ENCODE peak calls at places on chromosomes 1 and 21, in seven cellular contexts. L, R, C, B, D, I and E are unnamed samples.

GRCh38 chr1:3584915-3585314 is 26.4 kb downstream of the MEGF6 start:
- ATAC-seq in L (no peak), R (no peak), C (no peak), B (no peak), D (no peak), I (peak; percentile 73), E (no peak)

GRCh38 chr1:89089962-89090361 is 25.0 kb upstream of the GBP1 start:
- ATAC-seq in L (no peak), R (no peak), C (no peak), B (no peak), D (peak; percentile 40), I (peak; percentile 42), E (no peak)

GRCh38 chr1:84632975-84633427 is 57.3 kb downstream of the SSX2IP start:
- ATAC-seq in L (no peak), R (no peak), C (peak; percentile 80), B (no peak), D (peak; percentile 95), I (peak; percentile 78), E (peak; percentile 56)

GRCh38 chr1:246398126-246398813 is 108.8 kb downstream of the SMYD3 start:
- ATAC-seq in L (no peak), R (no peak), C (no peak), B (no peak), D (no peak), I (no peak), E (no peak)

GRCh38 chr1:22089787-22090186 is 37.3 kb downstream of the CDC42 start:
- ATAC-seq in L (no peak), R (peak; percentile 13), C (peak; percentile 28), B (peak; percentile 47), D (no peak), I (no peak), E (no peak)

GRCh38 chr1:176225911-176226310 is 18.8 kb upstream of the COP1 start:
- ATAC-seq in L (no peak), R (no peak), C (no peak), B (no peak), D (no peak), I (no peak), E (no peak)

GRCh38 chr1:233075045-233075444 is 124.6 kb downstream of the NTPCR start:
- ATAC-seq in L (no peak), R (no peak), C (no peak), B (no peak), D (peak; percentile 72), I (no peak), E (peak; percentile 71)

GRCh38 chr1:203299180-203299579 is 6.1 kb upstream of the BTG2 start:
- ATAC-seq in L (no peak), R (peak; percentile 62), C (no peak), B (no peak), D (no peak), I (no peak), E (peak; percentile 5)

GRCh38 chr21:43021756-43022600 is 47.6 kb downstream of the PKNOX1 start:
- ATAC-seq in L (no peak), R (no peak), C (no peak), B (no peak), D (no peak), I (no peak), E (no peak)

GRCh38 chr1:23383547-23384311 is 14.1 kb upstream of the ZNF436 start:
- ATAC-seq in L (no peak), R (no peak), C (peak; percentile 28), B (no peak), D (peak; percentile 27), I (no peak), E (peak; percentile 35)

GRCh38 chr1:36609241-36610027 is 126.7 kb upstream of the CSF3R start:
- ATAC-seq in L (no peak), R (no peak), C (no peak), B (peak; percentile 54), D (peak; percentile 87), I (peak; percentile 74), E (peak; percentile 74)

GRCh38 chr1:41890841-41891311 is 27.8 kb downstream of the HIVEP3 start:
- ATAC-seq in L (no peak), R (no peak), C (peak; percentile 72), B (peak; percentile 77), D (peak; percentile 89), I (no peak), E (peak; percentile 55)

GRCh38 chr21:34933609-34934345 is 115.3 kb downstream of the RUNX1 start:
- ATAC-seq in L (peak; percentile 88), R (peak; percentile 83), C (no peak), B (peak; percentile 71), D (no peak), I (peak; percentile 84), E (no peak)

GRCh38 chr1:221940631-221941030 is 198.7 kb upstream of the DUSP10 start:
- ATAC-seq in L (no peak), R (no peak), C (no peak), B (no peak), D (no peak), I (no peak), E (no peak)

GRCh38 chr1:212247179-212247721 is 38.0 kb upstream of the PPP2R5A start:
- ATAC-seq in L (no peak), R (no peak), C (peak; percentile 49), B (peak; percentile 36), D (peak; percentile 56), I (no peak), E (no peak)

GRCh38 chr21:45543710-45544448 is 1.6 kb upstream of the SLC19A1 start:
- ATAC-seq in L (no peak), R (no peak), C (no peak), B (no peak), D (no peak), I (no peak), E (no peak)

GRCh38 chr1:206693592-206693991 is 8.9 kb downstream of the MAPKAPK2 start:
- ATAC-seq in L (no peak), R (no peak), C (peak; percentile 62), B (peak; percentile 2), D (peak; percentile 12), I (no peak), E (no peak)

GRCh38 chr1:218394416-218394815 is 49.3 kb downstream of the TGFB2 start:
- ATAC-seq in L (no peak), R (no peak), C (peak; percentile 75), B (no peak), D (no peak), I (no peak), E (no peak)

GRCh38 chr1:99004270-99005141 is at the start of gene PLPPR5:
- ATAC-seq in L (peak; percentile 23), R (peak; percentile 25), C (peak; percentile 18), B (peak; percentile 67), D (peak; percentile 81), I (peak; percentile 69), E (peak; percentile 31)

GRCh38 chr1:237411621-237412020 is 369.6 kb downstream of the RYR2 start:
- ATAC-seq in L (peak; percentile 85), R (peak; percentile 71), C (peak; percentile 7), B (no peak), D (no peak), I (peak; percentile 97), E (no peak)

GRCh38 chr21:28496517-28496916 is 496.2 kb downstream of the LTN1 start:
- ATAC-seq in L (no peak), R (no peak), C (no peak), B (no peak), D (no peak), I (no peak), E (no peak)

GRCh38 chr1:111402083-111402482 is 25.5 kb downstream of the OVGP1 start:
- ATAC-seq in L (no peak), R (no peak), C (no peak), B (no peak), D (no peak), I (peak; percentile 53), E (no peak)

GRCh38 chr1:200415693-200416593 is 6.1 kb upstream of the ZNF281 start:
- ATAC-seq in L (no peak), R (no peak), C (peak; percentile 87), B (peak; percentile 91), D (peak; percentile 96), I (no peak), E (peak; percentile 87)

GRCh38 chr1:153353226-153353947 is 4.3 kb upstream of the S100A9 start:
- ATAC-seq in L (no peak), R (no peak), C (no peak), B (no peak), D (peak; percentile 67), I (no peak), E (no peak)

GRCh38 chr1:221726331-221726692 is 15.6 kb downstream of the DUSP10 start:
- ATAC-seq in L (peak; percentile 75), R (peak; percentile 83), C (no peak), B (no peak), D (no peak), I (peak; percentile 78), E (no peak)

GRCh38 chr1:237164406-237165352 is 122.7 kb downstream of the RYR2 start:
- ATAC-seq in L (no peak), R (no peak), C (peak; percentile 41), B (no peak), D (no peak), I (no peak), E (no peak)

GRCh38 chr21:17539743-17540341 is 27.0 kb downstream of the CXADR start:
- ATAC-seq in L (no peak), R (no peak), C (peak; percentile 34), B (no peak), D (no peak), I (no peak), E (peak; percentile 62)

GRCh38 chr21:35257413-35257812 is 208.3 kb upstream of the RUNX1 start:
- ATAC-seq in L (no peak), R (no peak), C (peak; percentile 45), B (peak; percentile 48), D (peak; percentile 79), I (no peak), E (peak; percentile 65)

GRCh38 chr1:174204697-174205308 is 45.5 kb downstream of the RABGAP1L start:
- ATAC-seq in L (peak; percentile 61), R (peak; percentile 63), C (no peak), B (no peak), D (no peak), I (peak; percentile 69), E (no peak)

GRCh38 chr1:156773607-156774006 is 6.3 kb downstream of the PRCC start:
- ATAC-seq in L (peak; percentile 55), R (no peak), C (no peak), B (no peak), D (peak; percentile 17), I (peak; percentile 25), E (no peak)

GRCh38 chr1:29569971-29570634 is 333.8 kb downstream of the PTPRU start:
- ATAC-seq in L (no peak), R (no peak), C (peak; percentile 64), B (no peak), D (no peak), I (no peak), E (peak; percentile 93)